ENCODE peak calls at places on chromosomes 12 and 14, in eight cellular contexts. I is lower lobe of right lung, K is OCI-LY7, R is PC-3, Q is left lung, W is body of pancreas, A is fibroblast of lung, Z is PC-9. H is an unnamed sample.
A peak's percentile ranks its signal among the peaks of the same experiment; 100 is the strongest.

GRCh38 chr12:101685121-101685520 is 12.3 kb upstream of the CHPT1 start:
- DNase-seq in W (no peak), Z (no peak), I (no peak), Q (no peak), K (no peak), R (no peak), A (no peak), H (no peak)

GRCh38 chr14:104148433-104149277 is 10.3 kb downstream of the KIF26A start:
- DNase-seq in R (no peak), A (no peak), K (no peak), Z (no peak), W (no peak), I (no peak), Q (no peak), H (no peak)

GRCh38 chr12:111180830-111181726 is 187.8 kb downstream of the PHETA1 start:
- DNase-seq in W (peak; percentile 61), I (peak; percentile 70), K (no peak), Q (peak; percentile 56), Z (no peak), A (peak; percentile 46), R (no peak), H (no peak)

GRCh38 chr12:91140660-91141045 is 29.4 kb upstream of the LUM start:
- DNase-seq in R (peak; percentile 10), Z (no peak), I (no peak), W (no peak), Q (no peak), A (no peak), K (no peak), H (no peak)

GRCh38 chr12:13170892-13171490 is 25.5 kb upstream of the EMP1 start:
- DNase-seq in Q (no peak), Z (no peak), W (no peak), R (no peak), I (no peak), K (no peak), A (no peak), H (no peak)

GRCh38 chr12:49345048-49345839 is 1.4 kb upstream of the DNAJC22 start:
- DNase-seq in I (no peak), Q (no peak), K (peak; percentile 79), A (no peak), W (peak; percentile 28), Z (no peak), R (peak; percentile 23), H (no peak)

GRCh38 chr14:32435411-32435810 is 106.3 kb downstream of the AKAP6 start:
- DNase-seq in I (no peak), W (no peak), Q (no peak), Z (no peak), K (no peak), R (no peak), A (no peak), H (no peak)

GRCh38 chr12:115010324-115010995 is 326.5 kb upstream of the TBX3 start:
- DNase-seq in I (no peak), K (no peak), Z (no peak), W (no peak), A (no peak), Q (no peak), R (peak; percentile 91), H (peak; percentile 24)

GRCh38 chr14:101039031-101039754 is 135.7 kb upstream of the RTL1 start:
- DNase-seq in R (no peak), Q (no peak), K (no peak), W (no peak), I (no peak), A (no peak), Z (no peak), H (no peak)

GRCh38 chr12:107515446-107515958 is 170.1 kb upstream of the PWP1 start:
- DNase-seq in Q (peak; percentile 63), K (no peak), Z (peak; percentile 58), R (peak; percentile 98), A (peak; percentile 72), W (peak; percentile 51), I (no peak), H (peak; percentile 93)

GRCh38 chr14:100307215-100308111 is 1.2 kb upstream of the SLC25A29 start:
- DNase-seq in I (peak; percentile 63), W (no peak), Z (no peak), Q (peak; percentile 50), K (no peak), R (no peak), A (no peak), H (no peak)

GRCh38 chr14:103121846-103122577 is 1.2 kb upstream of the TNFAIP2 start:
- DNase-seq in Z (peak; percentile 100), K (no peak), W (peak; percentile 94), R (peak; percentile 65), A (peak; percentile 80), I (peak; percentile 93), Q (peak; percentile 85), H (no peak)

GRCh38 chr14:41541333-41541732 is 65.3 kb upstream of the LRFN5 start:
- DNase-seq in W (no peak), R (no peak), Z (no peak), A (no peak), I (no peak), Q (no peak), K (no peak), H (no peak)

GRCh38 chr12:100706029-100706428 is 88.5 kb upstream of the ANO4 start:
- DNase-seq in Z (no peak), I (no peak), Q (no peak), R (peak; percentile 84), A (peak; percentile 81), W (no peak), K (no peak), H (peak; percentile 94)

GRCh38 chr14:69247691-69248440 is 12.1 kb upstream of the GALNT16 start:
- DNase-seq in K (peak; percentile 16), W (peak; percentile 51), R (peak; percentile 11), Z (no peak), I (no peak), A (peak; percentile 95), Q (no peak), H (no peak)

GRCh38 chr14:68373847-68374582 is 418.9 kb downstream of the ZFP36L1 start:
- DNase-seq in W (no peak), K (peak; percentile 58), Q (no peak), A (no peak), R (no peak), I (no peak), Z (no peak), H (no peak)

GRCh38 chr14:95303107-95303506 is 16.6 kb downstream of the CLMN start:
- DNase-seq in I (no peak), R (no peak), Z (no peak), A (no peak), K (no peak), Q (no peak), W (no peak), H (no peak)
- H3K27ac ChIP-seq in I (no peak overlapping the region), R (no peak overlapping the region), Z (no peak overlapping the region), A (no peak overlapping the region), K (peak overlapping the region; percentile 6), Q (no peak overlapping the region), W (peak overlapping the region; percentile 60), H (no peak overlapping the region)

GRCh38 chr12:29783773-29784666 is at the start of gene TMTC1:
- DNase-seq in I (peak; percentile 64), A (peak; percentile 69), W (peak; percentile 49), K (no peak), Z (no peak), R (peak; percentile 63), Q (peak; percentile 64), H (no peak)
- H3K27ac ChIP-seq in I (peak within 1 kb of the TSS; percentile 65), A (peak within 1 kb of the TSS; percentile 84), W (peak within 1 kb of the TSS; percentile 23), K (no peak within 1 kb of the TSS), Z (peak within 1 kb of the TSS; percentile 59), R (no peak within 1 kb of the TSS), Q (peak within 1 kb of the TSS; percentile 81), H (peak within 1 kb of the TSS; percentile 65)

DNA sequence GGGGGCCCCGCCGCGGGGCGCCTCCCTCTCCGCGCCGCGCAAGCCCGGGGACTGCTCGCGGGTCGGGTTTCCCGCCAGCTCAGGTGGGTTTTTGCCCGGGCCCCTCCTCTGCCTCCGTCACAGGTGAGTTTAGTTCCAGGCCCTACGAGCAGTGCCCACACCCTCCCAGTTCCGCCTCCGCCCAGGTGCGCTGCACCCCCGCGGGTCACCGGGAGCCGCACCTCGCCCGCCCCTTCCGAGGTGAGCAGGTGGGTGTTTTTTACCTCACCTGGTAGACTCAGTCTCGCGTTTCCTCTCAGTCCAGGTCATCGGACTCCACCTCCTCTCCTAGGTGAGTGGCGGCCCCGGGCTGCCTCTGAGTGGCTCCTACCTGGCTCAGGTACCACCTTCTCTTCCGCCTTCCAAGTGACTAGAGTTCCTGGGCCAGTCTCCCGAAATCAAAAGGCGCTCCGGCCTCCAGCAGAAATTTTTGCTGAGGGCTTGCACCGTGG is at the start of gene TMEM30B:
- DNase-seq in Z (peak; percentile 98), Q (peak; percentile 88), K (no peak), R (peak; percentile 99), W (peak; percentile 98), A (no peak), I (peak; percentile 92), H (peak; percentile 90)
- H3K27ac ChIP-seq in Z (peak within 1 kb of the TSS; percentile 86), Q (peak within 1 kb of the TSS; percentile 88), K (no peak within 1 kb of the TSS), R (peak within 1 kb of the TSS; percentile 82), W (peak within 1 kb of the TSS; percentile 100), A (no peak within 1 kb of the TSS), I (peak within 1 kb of the TSS; percentile 97), H (peak within 1 kb of the TSS; percentile 97)

GRCh38 chr12:113612076-113612728 is 140.5 kb upstream of the LHX5 start:
- DNase-seq in A (no peak), Q (no peak), Z (no peak), I (no peak), K (no peak), R (no peak), W (no peak), H (no peak)
- H3K27ac ChIP-seq in A (no peak overlapping the region), Q (no peak overlapping the region), Z (no peak overlapping the region), I (no peak overlapping the region), K (no peak overlapping the region), R (no peak overlapping the region), W (no peak overlapping the region), H (no peak overlapping the region)

GRCh38 chr12:122726056-122726558 is 4.5 kb downstream of the HCAR1 start:
- DNase-seq in W (no peak), R (peak; percentile 92), Z (peak; percentile 65), K (no peak), A (no peak), Q (no peak), I (no peak), H (no peak)

GRCh38 chr12:122725452-122725851 is 5.2 kb downstream of the HCAR1 start:
- DNase-seq in Q (no peak), Z (no peak), A (no peak), I (no peak), W (no peak), R (no peak), K (no peak), H (no peak)

GRCh38 chr12:122722347-122722746 is 5.7 kb upstream of the HCAR3 start:
- DNase-seq in A (no peak), Z (no peak), K (no peak), R (no peak), I (no peak), Q (no peak), W (no peak), H (no peak)

GRCh38 chr12:122724641-122725243 is 5.9 kb downstream of the HCAR1 start:
- DNase-seq in W (no peak), Q (no peak), A (no peak), K (peak; percentile 67), I (no peak), R (no peak), Z (no peak), H (no peak)

GRCh38 chr12:122721057-122721545 is 4.5 kb upstream of the HCAR3 start:
- DNase-seq in R (no peak), K (no peak), Z (peak; percentile 38), Q (no peak), I (no peak), W (no peak), A (no peak), H (peak; percentile 92)
- H3K27ac ChIP-seq in R (no peak overlapping the region), K (no peak overlapping the region), Z (peak overlapping the region; percentile 4), Q (no peak overlapping the region), I (no peak overlapping the region), W (no peak overlapping the region), A (no peak overlapping the region), H (peak overlapping the region; percentile 98)

H was measured in epithelial cell of prostate.